ENCODE peak calls at places on chromosomes 7 and 10, in four cellular contexts. J, G, C and T are unnamed samples. For H3K4me1, the result is how much of the 10 kb centered on the place peaks cover.

GRCh38 chr7:37216156-37216839 is 232.4 kb downstream of the ELMO1 start:
- DNase-seq in J (no peak), G (no peak), C (no peak), T (no peak)

GRCh38 chr7:155344270-155344617 is 46.6 kb downstream of the INSIG1 start:
- DNase-seq in G (no peak), J (no peak), C (peak), T (no peak)

GRCh38 chr10:77073066-77073960 is 564.3 kb downstream of the KCNMA1 start:
- DNase-seq in C (no peak), J (no peak), G (peak), T (no peak)

GRCh38 chr7:127177156-127177555 is 75.6 kb downstream of the GRM8 start:
- DNase-seq in C (no peak), G (no peak), J (no peak), T (no peak)

GRCh38 chr10:78972947-78973900 is 95.5 kb upstream of the ZMIZ1 start:
- DNase-seq in J (peak), C (peak), G (peak), T (peak)

GRCh38 chr10:70404906-70405824 is 1.2 kb downstream of the EIF4EBP2 start:
- DNase-seq in G (peak), C (peak), J (peak), T (peak)

GRCh38 chr10:100996678-100997363 is 2.8 kb upstream of the LZTS2 start:
- DNase-seq in C (peak), J (peak), G (peak), T (peak)

GRCh38 chr7:115825736-115826135 is 204.8 kb downstream of the TFEC start:
- DNase-seq in C (no peak), J (no peak), G (peak), T (no peak)

GRCh38 chr7:20798694-20799121 is 12.0 kb upstream of the SP8 start:
- DNase-seq in C (peak), G (no peak), J (peak), T (no peak)

GRCh38 chr10:14022954-14023353 is 307.8 kb downstream of the FRMD4A start:
- DNase-seq in J (no peak), G (no peak), C (no peak), T (no peak)

GRCh38 chr10:99297033-99297432 is 32.1 kb upstream of the CNNM1 start:
- DNase-seq in J (no peak), C (peak), G (no peak), T (no peak)

GRCh38 chr10:94630017-94630688 is 53.4 kb upstream of the CYP2C18 start:
- DNase-seq in J (peak), G (peak), C (peak), T (peak)

GRCh38 chr7:151692721-151693120 is 173.0 kb upstream of the RHEB start:
- DNase-seq in G (no peak), C (no peak), J (no peak), T (no peak)

DNA sequence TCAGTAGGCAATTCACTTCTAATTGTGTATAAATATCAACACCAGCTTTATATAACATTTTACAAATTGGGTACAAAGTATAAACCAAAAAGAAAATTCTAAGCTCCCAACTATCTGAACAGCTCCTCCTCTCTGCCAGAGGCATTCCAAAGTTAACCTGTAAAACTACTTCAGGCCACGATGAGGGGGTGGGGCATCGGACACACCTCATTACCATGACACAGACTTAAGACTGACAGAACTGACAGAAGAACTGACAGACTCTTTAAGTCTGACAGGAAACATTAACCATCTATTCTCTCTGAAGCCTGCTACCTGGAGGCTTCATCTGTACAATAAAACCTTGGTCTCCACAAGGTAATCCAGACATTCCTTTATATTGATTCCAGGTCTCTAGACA is 12.3 kb downstream of the ESYT2 start:
- DNase-seq in J (no peak), C (no peak), G (no peak), T (peak)
- H3K4me1 ChIP-seq in J (under half), C (under half), G (half or more), T (half or more)

GRCh38 chr7:75732764-75733630 is 5.7 kb downstream of the HIP1 start:
- DNase-seq in J (no peak), G (peak), C (no peak), T (peak)
- TF ChIP-seq EZH2phosphoT487 in J (no peak), G (peak), C (no peak), T (no peak)

DNA sequence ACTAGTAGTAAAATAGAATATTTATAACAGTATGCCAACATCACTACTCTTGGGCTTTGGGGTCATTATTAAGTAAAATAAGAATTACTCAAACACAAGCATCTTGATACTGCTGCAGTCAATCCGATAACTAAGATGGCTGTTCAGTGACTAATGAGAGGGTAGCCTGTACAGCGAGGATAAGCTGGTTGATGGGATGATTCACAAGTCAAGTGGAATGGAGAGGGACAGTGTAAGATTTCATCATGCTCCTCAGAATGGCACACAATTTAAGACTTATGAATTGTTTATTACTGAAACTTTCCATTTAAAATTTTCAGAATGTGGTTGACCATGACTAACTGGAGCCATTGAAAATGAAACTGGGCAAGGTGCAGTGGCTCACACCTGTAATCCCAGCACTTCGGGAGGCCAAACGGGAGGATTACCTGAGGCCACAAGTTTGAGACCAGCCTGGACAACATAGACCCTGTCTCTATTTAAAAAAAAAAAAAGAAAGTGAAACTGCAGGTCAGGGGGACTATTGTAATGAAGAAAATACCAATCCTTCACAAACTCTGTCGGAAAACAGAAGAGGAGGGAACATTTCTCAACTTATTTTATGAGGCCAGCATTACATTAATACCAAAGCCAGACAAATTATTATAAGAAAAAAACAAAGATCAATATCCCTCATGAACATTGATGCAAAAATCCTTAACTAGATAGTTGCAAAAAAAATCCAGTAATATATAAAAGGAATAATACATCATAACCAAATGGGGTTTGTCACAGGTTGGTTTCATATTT is 11.2 kb downstream of the AVL9 start:
- DNase-seq in G (peak), C (no peak), J (no peak), T (peak)
- H3K27ac ChIP-seq in G (peak), C (no peak), J (no peak), T (no peak)

GRCh38 chr10:133249975-133250754 is 12.5 kb downstream of the VENTX start:
- DNase-seq in J (no peak), G (no peak), C (no peak), T (no peak)

GRCh38 chr10:133253313-133253955 is 15.8 kb downstream of the VENTX start:
- DNase-seq in J (no peak), G (no peak), C (no peak), T (no peak)

GRCh38 chr10:133251388-133252222 is 13.9 kb downstream of the VENTX start:
- DNase-seq in J (no peak), G (no peak), C (no peak), T (no peak)

GRCh38 chr10:133254421-133255120 is 16.9 kb downstream of the VENTX start:
- DNase-seq in G (no peak), C (no peak), J (no peak), T (no peak)

GRCh38 chr10:133252223-133252552 is 14.5 kb downstream of the VENTX start:
- DNase-seq in G (no peak), C (no peak), J (no peak), T (no peak)
- H3K4me1 ChIP-seq in G (under half), C (under half), J (under half), T (under half)

GRCh38 chr7:44563171-44563679 is 10.5 kb downstream of the DDX56 start:
- DNase-seq in J (no peak), G (no peak), C (no peak), T (no peak)

GRCh38 chr7:44564606-44565005 is 9.1 kb downstream of the DDX56 start:
- DNase-seq in C (no peak), J (no peak), G (no peak), T (no peak)

GRCh38 chr7:44559485-44559884 is 14.2 kb downstream of the DDX56 start:
- DNase-seq in C (no peak), J (no peak), G (no peak), T (no peak)

GRCh38 chr7:44561481-44561880 is 12.2 kb downstream of the DDX56 start:
- DNase-seq in G (no peak), J (no peak), C (no peak), T (no peak)

DNA sequence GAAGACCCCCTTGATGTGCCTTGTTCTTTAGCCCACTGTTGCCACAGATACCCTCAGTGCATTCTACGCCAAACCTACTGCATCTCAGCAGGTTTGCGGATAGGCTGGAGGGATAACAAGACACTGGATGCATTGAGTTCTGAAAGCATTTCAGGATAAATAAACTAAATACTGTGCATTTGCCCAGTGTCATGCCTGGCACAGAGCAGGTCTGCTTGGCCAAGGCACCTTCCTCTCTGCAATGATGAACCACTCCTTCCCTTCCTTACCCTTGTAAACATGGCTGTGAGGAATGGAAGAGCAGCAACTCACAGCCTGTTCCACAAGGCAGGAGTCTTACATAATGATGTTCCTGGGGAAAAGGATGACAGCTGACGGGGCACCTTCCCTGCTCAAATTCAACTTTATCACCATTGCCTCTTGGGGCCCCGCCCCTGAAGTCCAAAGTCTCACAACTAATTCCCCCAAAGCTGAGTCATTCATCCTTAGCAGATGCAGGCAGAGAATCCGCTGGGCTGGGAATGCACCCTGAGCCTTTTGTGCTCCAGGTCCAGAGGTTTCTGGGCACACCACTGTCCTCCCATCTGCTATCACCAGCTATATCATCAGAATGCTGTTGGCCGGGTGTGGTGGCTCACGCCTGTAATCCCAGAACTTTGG is 11.6 kb downstream of the DDX56 start:
- DNase-seq in C (peak), J (no peak), G (peak), T (peak)
- TF ChIP-seq EZH2phosphoT487 in C (no peak), J (no peak), G (no peak), T (no peak)

GRCh38 chr7:93226310-93226709 is at the start of gene HEPACAM2:
- DNase-seq in G (no peak), C (no peak), J (no peak), T (no peak)

GRCh38 chr7:93228302-93228701 is 2.0 kb upstream of the HEPACAM2 start:
- DNase-seq in C (peak), J (peak), G (peak), T (peak)

GRCh38 chr7:93232673-93233018 is 480 bp downstream of the VPS50 start:
- DNase-seq in G (peak), C (peak), J (peak), T (no peak)

GRCh38 chr7:93231799-93232672 is at the start of gene VPS50:
- DNase-seq in J (peak), G (peak), C (peak), T (peak)

DNA sequence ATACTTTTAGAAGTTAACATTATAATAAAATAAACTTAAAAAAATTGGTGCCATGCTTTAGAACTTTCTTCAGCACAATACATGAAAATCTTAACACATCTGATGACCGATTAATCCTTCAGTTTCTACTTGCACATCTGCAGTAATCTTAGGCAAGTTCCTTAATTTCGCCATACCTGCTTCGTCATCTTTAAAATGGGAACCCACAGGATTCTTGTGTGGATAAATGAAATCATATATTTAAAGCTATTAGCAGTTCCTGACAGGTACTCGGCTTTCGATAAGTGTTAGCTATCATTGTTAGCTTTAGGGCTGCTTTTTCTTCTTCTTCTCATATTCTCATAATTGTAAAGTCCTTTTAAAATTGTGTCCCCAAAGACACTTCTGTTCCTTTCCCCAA is 902 bp upstream of the VPS50 start:
- DNase-seq in C (no peak), J (no peak), G (peak), T (peak)
- H3K27ac ChIP-seq in C (no peak), J (no peak), G (no peak), T (peak)

DNA sequence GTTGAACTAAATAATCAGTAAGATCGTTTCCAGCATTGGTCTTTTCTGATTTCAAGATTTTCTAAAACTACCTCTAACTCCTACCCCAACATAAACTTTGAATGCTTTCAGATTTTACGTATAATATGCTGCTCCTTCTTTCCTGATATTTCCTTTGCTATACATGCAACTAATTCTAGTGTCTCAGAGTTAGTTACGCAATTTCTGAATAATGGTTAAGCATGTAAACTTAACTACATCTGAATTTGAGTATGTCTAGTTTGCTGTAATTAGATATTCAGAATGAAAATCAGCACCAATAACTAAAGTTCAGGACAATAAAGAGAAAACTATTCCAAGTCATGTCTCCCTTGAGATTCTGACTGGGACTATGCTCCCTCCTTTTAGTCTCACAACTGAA is 71.0 kb downstream of the SEMA3C start:
- DNase-seq in J (no peak), C (no peak), G (peak), T (no peak)
- H3K4me1 ChIP-seq in J (under half), C (under half), G (under half), T (under half)

GRCh38 chr7:86280150-86280549 is 363.6 kb upstream of the GRM3 start:
- DNase-seq in G (no peak), J (no peak), C (no peak), T (no peak)

DNA sequence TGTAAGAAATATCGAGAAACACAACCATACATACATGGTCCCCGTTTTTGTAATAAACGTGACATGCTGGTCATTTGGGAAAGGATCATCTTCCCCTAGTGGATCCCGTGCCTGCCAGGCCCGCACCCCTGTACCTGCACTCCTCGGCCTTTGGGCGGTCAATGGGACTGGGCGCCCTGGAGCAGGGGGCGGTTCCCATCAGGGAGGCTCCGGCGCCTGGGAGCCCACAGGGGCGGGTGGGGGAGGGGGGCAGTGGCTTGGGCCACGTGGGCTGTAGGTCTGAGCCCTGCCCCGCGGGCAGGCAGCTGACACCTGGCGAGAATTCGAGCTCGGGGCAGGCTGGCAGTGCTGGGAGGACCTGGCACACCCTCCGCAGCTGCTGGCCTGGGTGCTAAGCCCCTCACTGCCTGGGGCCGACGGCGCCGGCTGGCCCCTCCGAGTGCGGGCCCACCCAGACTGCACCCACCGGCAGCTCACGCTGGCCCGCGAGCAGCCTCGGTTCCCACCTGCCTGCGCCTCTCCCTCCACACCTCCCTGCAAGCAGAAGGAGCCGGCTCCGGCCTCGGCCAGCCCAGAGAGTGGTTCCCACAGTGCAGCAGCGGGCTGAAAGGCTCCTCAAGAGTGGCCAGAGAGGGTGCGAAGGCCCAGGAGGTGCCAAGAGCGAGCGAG is 361.6 kb upstream of the GRM3 start:
- DNase-seq in C (peak), G (no peak), J (no peak), T (no peak)
- TF ChIP-seq EZH2phosphoT487 in C (no peak), G (no peak), J (no peak), T (no peak)

DNA sequence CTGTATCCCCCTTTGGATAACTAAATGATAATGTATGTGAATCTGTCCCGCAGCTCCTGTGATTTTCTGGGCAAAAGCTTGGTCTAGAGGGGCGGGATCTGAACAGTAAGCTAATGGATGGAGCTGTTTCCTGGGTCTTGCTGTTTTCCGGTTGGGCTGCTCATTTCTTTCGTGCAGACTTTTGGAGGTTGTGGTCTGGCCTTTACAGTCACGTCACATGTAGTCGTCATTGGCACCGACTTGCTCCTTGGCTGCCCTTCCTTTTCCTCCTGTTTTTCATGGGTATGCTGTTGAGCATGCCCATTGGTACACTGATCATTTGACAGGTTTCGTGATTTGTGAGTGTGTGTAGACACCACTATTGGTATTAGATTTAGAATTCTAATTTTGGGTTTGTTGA is 2.0 kb downstream of the FBH1 start:
- DNase-seq in C (no peak), J (no peak), G (peak), T (no peak)
- H3K27ac ChIP-seq in C (no peak), J (no peak), G (peak), T (no peak)